ENCODE peak calls at places on chromosomes 6 and 20, in four cellular contexts. F is HT1080, C is GM13977, O is astrocyte of the spinal cord. W is an unnamed sample.
A peak's percentile ranks its signal among the peaks of the same experiment; 100 is the strongest.

GRCh38 chr6:17096076-17096475 is 5.8 kb upstream of the STMND1 start:
- DNase-seq in F (no peak), C (no peak), O (peak; percentile 19), W (no peak)

GRCh38 chr20:53741726-53742028 is 148.0 kb upstream of the ZNF217 start:
- DNase-seq in F (no peak), C (no peak), O (no peak), W (no peak)

GRCh38 chr20:24694727-24695528 is 225.5 kb downstream of the SYNDIG1 start:
- DNase-seq in F (no peak), C (no peak), O (no peak), W (peak; percentile 27)

GRCh38 chr6:166540631-166541331 is 45.7 kb downstream of the RAMACL start:
- DNase-seq in F (no peak), C (peak; percentile 72), O (no peak), W (no peak)

GRCh38 chr6:140445474-140446004 is 1071.1 kb upstream of the CITED2 start:
- DNase-seq in F (peak; percentile 37), C (no peak), O (peak; percentile 54), W (peak; percentile 70)

GRCh38 chr6:75402296-75402695 is 91.3 kb downstream of the FILIP1 start:
- DNase-seq in F (peak; percentile 79), C (peak; percentile 12), O (peak; percentile 83), W (peak; percentile 66)

GRCh38 chr6:99588618-99589289 is 17.9 kb upstream of the PRDM13 start:
- DNase-seq in F (peak; percentile 62), C (peak; percentile 68), O (peak; percentile 73), W (peak; percentile 64)

GRCh38 chr6:123716506-123716905 is 79.8 kb upstream of the TRDN start:
- DNase-seq in F (peak; percentile 54), C (no peak), O (no peak), W (no peak)

GRCh38 chr20:63054695-63055240 is 48.0 kb upstream of the BHLHE23 start:
- DNase-seq in F (no peak), C (no peak), O (no peak), W (no peak)

GRCh38 chr20:58038123-58038654 is 190.3 kb downstream of the ANKRD60 start:
- DNase-seq in F (no peak), C (no peak), O (no peak), W (no peak)

GRCh38 chr20:62993856-62994494 is 12.8 kb downstream of the BHLHE23 start:
- DNase-seq in F (no peak), C (no peak), O (no peak), W (no peak)

GRCh38 chr6:85453490-85453889 is 3.6 kb downstream of the NT5E start:
- DNase-seq in F (no peak), C (no peak), O (no peak), W (no peak)

GRCh38 chr20:49612127-49612738 is 44.3 kb upstream of the PTGIS start:
- DNase-seq in F (no peak), C (no peak), O (no peak), W (no peak)